ENCODE peak calls at places on chromosome 16, in ten cellular contexts. R, A, J, N, U, O, M, B, X and T are unnamed samples.

GRCh38 chr16:57591086-57591869 is 37.2 kb upstream of the ADGRG1 start:
- DNase-seq in R (peak), A (peak), J (no peak), N (peak), U (peak), O (peak), M (peak), B (peak), X (peak), T (peak)

GRCh38 chr16:81514041-81514559 is 69.5 kb downstream of the CMIP start:
- DNase-seq in R (no peak), A (no peak), J (no peak), N (no peak), U (no peak), O (no peak), M (no peak), B (no peak), X (no peak), T (peak)

GRCh38 chr16:84040206-84040822 is 2.3 kb downstream of the SLC38A8 start:
- DNase-seq in R (no peak), A (no peak), J (no peak), N (no peak), U (no peak), O (no peak), M (no peak), B (no peak), X (no peak), T (no peak)

GRCh38 chr16:6929868-6930267 is 402.8 kb upstream of the RBFOX1 start:
- DNase-seq in R (no peak), A (no peak), J (no peak), N (no peak), U (no peak), O (no peak), M (no peak), B (no peak), X (no peak), T (no peak)

GRCh38 chr16:78576941-78577340 is 477.5 kb downstream of the WWOX start:
- DNase-seq in R (no peak), A (no peak), J (no peak), N (no peak), U (no peak), O (no peak), M (no peak), B (no peak), X (no peak), T (peak)

GRCh38 chr16:27378871-27379580 is 22.9 kb upstream of the IL21R start:
- DNase-seq in R (no peak), A (no peak), J (no peak), N (no peak), U (no peak), O (no peak), M (no peak), B (no peak), X (no peak), T (peak)

GRCh38 chr16:85220125-85220839 is 108.0 kb upstream of the CIBAR2 start:
- DNase-seq in R (no peak), A (no peak), J (peak), N (no peak), U (no peak), O (no peak), M (no peak), B (peak), X (peak), T (no peak)

GRCh38 chr16:70433456-70434103 is 5.3 kb downstream of the ST3GAL2 start:
- DNase-seq in R (peak), A (no peak), J (no peak), N (no peak), U (no peak), O (no peak), M (no peak), B (no peak), X (no peak), T (peak)

GRCh38 chr16:27315333-27316037 is 1.7 kb downstream of the IL4R start:
- DNase-seq in R (no peak), A (peak), J (no peak), N (peak), U (peak), O (peak), M (no peak), B (peak), X (no peak), T (peak)

GRCh38 chr16:80802902-80803301 is 1.5 kb downstream of the CDYL2 start:
- DNase-seq in R (no peak), A (no peak), J (no peak), N (no peak), U (no peak), O (no peak), M (no peak), B (no peak), X (no peak), T (no peak)

GRCh38 chr16:58041628-58041955 is 16.0 kb downstream of the MMP15 start:
- DNase-seq in R (no peak), A (no peak), J (no peak), N (no peak), U (no peak), O (no peak), M (no peak), B (no peak), X (no peak), T (no peak)